ENCODE peak calls at places on chromosomes 6 and 20, in seven cellular contexts. S is HCT116, A is HepG2, Q is endothelial cell of umbilical vein, I is GM23338, C is GM12878, H is H1. Z is an unnamed sample. For H3K36me3, the result is how much of the 10 kb centered on the place peaks cover.

GRCh38 chr20:32528291-32528891 is 56.7 kb downstream of the NOL4L start:
- DNase-seq in S (no peak), A (no peak), Q (no peak), I (no peak), C (no peak), H (no peak), Z (no peak)

GRCh38 chr20:10716855-10717254 is 43.1 kb upstream of the JAG1 start:
- DNase-seq in S (no peak), A (peak), Q (peak), I (no peak), C (no peak), H (no peak), Z (no peak)

GRCh38 chr20:8971669-8972316 is 97.1 kb upstream of the PLCB4 start:
- DNase-seq in S (no peak), A (no peak), Q (peak), I (no peak), C (no peak), H (no peak), Z (no peak)

GRCh38 chr20:46260936-46261454 is 47.3 kb downstream of the CDH22 start:
- DNase-seq in S (no peak), A (no peak), Q (no peak), I (no peak), C (no peak), H (no peak), Z (no peak)

GRCh38 chr6:129498556-129498940 is 211.4 kb downstream of the ARHGAP18 start:
- DNase-seq in S (no peak), A (no peak), Q (no peak), I (no peak), C (no peak), H (no peak), Z (peak)

GRCh38 chr20:54646156-54646517 is 170.7 kb downstream of the DOK5 start:
- DNase-seq in S (no peak), A (no peak), Q (no peak), I (no peak), C (no peak), H (no peak), Z (no peak)

GRCh38 chr20:44218441-44218840 is 7.9 kb upstream of the OSER1 start:
- DNase-seq in S (no peak), A (no peak), Q (no peak), I (no peak), C (no peak), H (no peak), Z (no peak)

GRCh38 chr6:41694815-41695536 is 40.4 kb downstream of the TFEB start:
- DNase-seq in S (no peak), A (no peak), Q (no peak), I (no peak), C (no peak), H (no peak), Z (no peak)

GRCh38 chr6:131199568-131200272 is 64.5 kb downstream of the AKAP7 start:
- DNase-seq in S (peak), A (peak), Q (peak), I (peak), C (peak), H (peak), Z (no peak)

GRCh38 chr6:139981066-139981624 is 606.7 kb upstream of the CITED2 start:
- DNase-seq in S (no peak), A (no peak), Q (no peak), I (no peak), C (no peak), H (no peak), Z (no peak)

GRCh38 chr6:131054392-131055250 is 8.4 kb downstream of the EPB41L2 start:
- DNase-seq in S (no peak), A (no peak), Q (no peak), I (no peak), C (no peak), H (no peak), Z (no peak)

GRCh38 chr6:170523256-170524187 is 29.6 kb downstream of the PSMB1 start:
- DNase-seq in S (no peak), A (no peak), Q (peak), I (no peak), C (no peak), H (no peak), Z (no peak)

GRCh38 chr6:22821664-22822320 is 252.4 kb downstream of the HDGFL1 start:
- DNase-seq in S (no peak), A (no peak), Q (no peak), I (no peak), C (no peak), H (no peak), Z (no peak)

GRCh38 chr6:127343753-127344659 is 597 bp upstream of the ECHDC1 start:
- DNase-seq in S (no peak), A (peak), Q (peak), I (peak), C (no peak), H (no peak), Z (no peak)

GRCh38 chr6:168873266-168873665 is 380.4 kb downstream of the THBS2 start:
- DNase-seq in S (no peak), A (no peak), Q (no peak), I (no peak), C (no peak), H (no peak), Z (no peak)

GRCh38 chr20:3738109-3739053 is 5.9 kb downstream of the HSPA12B start:
- DNase-seq in S (no peak), A (peak), Q (no peak), I (no peak), C (no peak), H (no peak), Z (no peak)

GRCh38 chr20:39903806-39904205 is 785.2 kb downstream of the MAFB start:
- DNase-seq in S (no peak), A (no peak), Q (no peak), I (no peak), C (no peak), H (no peak), Z (no peak)

GRCh38 chr6:118980063-118980462 is 45.1 kb upstream of the MCM9 start:
- DNase-seq in S (no peak), A (peak), Q (no peak), I (no peak), C (no peak), H (no peak), Z (peak)

GRCh38 chr6:140782941-140783340 is 1349.8 kb upstream of the GJE1 start:
- DNase-seq in S (no peak), A (no peak), Q (no peak), I (no peak), C (no peak), H (no peak), Z (no peak)

GRCh38 chr20:63008541-63009043 is 1.8 kb upstream of the BHLHE23 start:
- DNase-seq in S (no peak), A (no peak), Q (no peak), I (no peak), C (no peak), H (no peak), Z (no peak)

GRCh38 chr20:63006611-63007471 is at the start of gene BHLHE23:
- DNase-seq in S (no peak), A (no peak), Q (no peak), I (peak), C (no peak), H (no peak), Z (no peak)

GRCh38 chr20:63009044-63009961 is 2.5 kb upstream of the BHLHE23 start:
- DNase-seq in S (peak), A (peak), Q (peak), I (peak), C (peak), H (no peak), Z (no peak)

GRCh38 chr20:63007472-63007721 is 633 bp upstream of the BHLHE23 start:
- DNase-seq in S (no peak), A (no peak), Q (no peak), I (no peak), C (no peak), H (no peak), Z (no peak)

GRCh38 chr20:63007722-63008488 is 1.1 kb upstream of the BHLHE23 start:
- DNase-seq in S (no peak), A (no peak), Q (no peak), I (peak), C (no peak), H (no peak), Z (no peak)
- TF ChIP-seq EZH2 in S (no peak), A (peak), Q (peak), I (peak), C (no peak), H (peak), Z (no peak)

DNA sequence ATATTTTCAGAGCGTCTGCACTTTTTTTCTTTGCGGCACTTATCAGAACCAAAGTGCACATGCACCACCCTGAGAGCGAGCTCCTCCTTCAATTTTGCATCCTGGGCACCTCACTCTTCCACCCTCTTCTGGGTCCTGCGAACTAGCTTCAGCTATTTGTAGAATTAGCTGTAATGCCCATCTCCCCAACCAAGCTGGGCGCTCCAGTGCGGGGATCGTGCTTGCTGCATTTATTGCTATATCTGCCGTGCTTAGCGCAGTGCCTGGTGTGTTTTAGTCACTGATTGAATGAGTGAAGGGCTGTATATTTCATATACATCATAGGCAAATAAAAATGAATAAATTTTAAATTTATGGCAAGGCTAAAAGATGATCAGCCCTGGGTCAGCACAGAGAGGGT is 75.8 kb downstream of the KCNB1 start:
- DNase-seq in S (no peak), A (no peak), Q (no peak), I (no peak), C (no peak), H (no peak), Z (no peak)
- H3K36me3 ChIP-seq in S (under half), A (under half), Q (under half), I (under half), C (under half), H (under half), Z (under half)

DNA sequence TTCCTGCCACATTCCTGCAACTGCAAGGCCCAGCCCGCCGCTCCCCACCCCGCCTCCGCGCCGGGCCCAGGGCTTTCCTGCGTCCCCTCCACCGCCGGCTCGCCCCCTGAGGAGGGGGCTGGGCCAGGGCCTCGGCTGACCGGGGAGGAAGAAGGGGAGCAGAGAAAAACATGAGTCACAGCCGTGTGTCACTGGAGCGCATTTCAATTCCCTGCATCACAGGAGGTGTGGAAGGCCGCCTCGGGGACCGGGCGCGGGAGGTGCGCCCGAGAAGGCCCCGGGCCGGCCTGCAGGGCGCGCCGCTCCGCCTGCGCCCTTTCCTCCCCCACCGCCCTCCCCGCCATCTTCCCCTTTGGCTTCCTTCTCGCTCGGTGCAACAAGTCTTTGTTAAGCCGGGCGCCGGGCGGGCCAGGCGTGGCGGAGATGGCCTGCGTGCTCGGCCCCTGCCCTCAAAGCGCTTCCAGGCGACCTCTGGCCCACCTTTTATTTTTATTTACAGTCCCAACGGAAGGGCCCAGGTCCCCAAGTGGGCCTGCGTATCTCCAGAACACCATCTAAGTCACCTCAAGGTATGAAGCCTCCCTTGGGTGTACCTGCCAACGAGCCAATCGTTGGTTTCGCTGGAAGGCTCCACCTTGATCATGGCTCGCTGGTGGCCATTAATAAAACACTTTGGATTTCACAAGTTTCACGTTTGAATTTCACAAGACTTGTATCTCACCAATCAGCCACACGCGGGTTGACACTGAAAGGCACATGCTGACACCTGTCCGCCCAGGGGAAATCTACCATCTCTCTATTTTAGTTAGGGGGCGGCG is 859 bp upstream of the HMGA1 start:
- DNase-seq in S (no peak), A (no peak), Q (peak), I (peak), C (no peak), H (no peak), Z (no peak)
- TF ChIP-seq POLR2AphosphoS5 in S (peak), A (no peak), Q (peak), I (peak), C (peak), H (peak), Z (no peak)

GRCh38 chr20:41367393-41367695 is 726 bp upstream of the EMILIN3 start:
- DNase-seq in S (no peak), A (no peak), Q (no peak), I (peak), C (no peak), H (no peak), Z (no peak)
- TF ChIP-seq EZH2 in S (no peak), A (peak), Q (no peak), I (no peak), C (no peak), H (peak), Z (no peak)

DNA sequence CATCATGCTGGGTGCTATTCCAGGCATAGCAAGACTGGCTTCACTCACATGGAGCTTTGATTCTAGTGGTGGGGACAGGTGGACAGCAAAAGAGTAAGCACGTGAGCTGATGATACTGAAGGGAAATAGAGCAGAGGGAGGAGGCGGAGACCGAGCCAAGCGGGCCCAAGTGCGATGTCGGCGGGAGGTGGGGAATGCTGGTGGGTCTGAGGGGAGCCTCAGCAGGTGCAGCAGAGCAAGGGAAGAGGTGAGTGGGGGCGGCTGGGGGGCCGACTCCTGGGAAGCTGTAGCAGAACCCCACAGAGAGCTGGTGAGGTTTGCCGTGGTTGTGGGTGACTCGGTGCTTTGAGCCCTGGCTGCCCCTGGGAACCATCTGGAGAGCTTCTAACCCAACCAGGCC is 10.2 kb downstream of the RTEL1 start:
- DNase-seq in S (no peak), A (no peak), Q (no peak), I (no peak), C (no peak), H (no peak), Z (no peak)
- H3K36me3 ChIP-seq in S (under half), A (under half), Q (under half), I (under half), C (under half), H (under half), Z (under half)

GRCh38 chr6:165939047-165939446 is 228.6 kb downstream of the TBXT start:
- DNase-seq in S (no peak), A (no peak), Q (no peak), I (no peak), C (no peak), H (no peak), Z (no peak)

GRCh38 chr6:165937564-165938358 is 229.9 kb downstream of the TBXT start:
- DNase-seq in S (no peak), A (no peak), Q (no peak), I (no peak), C (no peak), H (no peak), Z (no peak)

GRCh38 chr6:165941249-165941648 is 226.4 kb downstream of the TBXT start:
- DNase-seq in S (no peak), A (no peak), Q (no peak), I (no peak), C (no peak), H (no peak), Z (no peak)

GRCh38 chr6:165939601-165940290 is 227.9 kb downstream of the TBXT start:
- DNase-seq in S (no peak), A (no peak), Q (no peak), I (peak), C (no peak), H (no peak), Z (no peak)

GRCh38 chr6:165940366-165940765 is 227.3 kb downstream of the TBXT start:
- DNase-seq in S (no peak), A (no peak), Q (no peak), I (no peak), C (no peak), H (no peak), Z (no peak)
- TF ChIP-seq POLR2AphosphoS5 in S (no peak), A (no peak), Q (no peak), I (no peak), C (no peak), H (no peak), Z (no peak)

Z was measured in SK-N-MC.